ENCODE peak calls at places on chromosomes 6 and 20, in six cellular contexts. C, U, P, J, G and H are unnamed samples.

GRCh38 chr6:33607126-33607783 is 13.9 kb upstream of the ITPR3 start:
- DNase-seq in C (no peak), U (no peak), P (peak), J (no peak), G (no peak), H (no peak)

GRCh38 chr6:38509713-38510112 is 130.0 kb downstream of the BTBD9 start:
- DNase-seq in C (no peak), U (peak), P (peak), J (peak), G (peak), H (no peak)

GRCh38 chr6:168123165-168123911 is 44.3 kb upstream of the FRMD1 start:
- DNase-seq in C (no peak), U (no peak), P (no peak), J (no peak), G (no peak), H (no peak)

GRCh38 chr20:32523613-32524218 is 61.4 kb downstream of the NOL4L start:
- DNase-seq in C (no peak), U (no peak), P (no peak), J (no peak), G (no peak), H (no peak)

GRCh38 chr6:39335780-39336541 is 13.5 kb upstream of the KCNK16 start:
- DNase-seq in C (no peak), U (no peak), P (no peak), J (no peak), G (no peak), H (no peak)

GRCh38 chr6:12348530-12349511 is 58.7 kb downstream of the EDN1 start:
- DNase-seq in C (no peak), U (peak), P (peak), J (peak), G (peak), H (peak)

GRCh38 chr6:44020664-44021425 is 106.4 kb downstream of the MRPL14 start:
- DNase-seq in C (no peak), U (no peak), P (no peak), J (no peak), G (no peak), H (no peak)

GRCh38 chr6:5550631-5551030 is 289.3 kb downstream of the FARS2 start:
- DNase-seq in C (no peak), U (no peak), P (no peak), J (no peak), G (no peak), H (no peak)

GRCh38 chr6:63923139-63923739 is 287.6 kb downstream of the PHF3 start:
- DNase-seq in C (no peak), U (peak), P (peak), J (peak), G (peak), H (no peak)

GRCh38 chr20:15359056-15359455 is 1021.6 kb upstream of the FLRT3 start:
- DNase-seq in C (no peak), U (peak), P (no peak), J (no peak), G (peak), H (no peak)

GRCh38 chr6:75421316-75422023 is 72.1 kb downstream of the FILIP1 start:
- DNase-seq in C (no peak), U (no peak), P (no peak), J (no peak), G (no peak), H (no peak)

GRCh38 chr20:6698056-6698455 is 69.4 kb upstream of the BMP2 start:
- DNase-seq in C (no peak), U (peak), P (peak), J (no peak), G (peak), H (no peak)

GRCh38 chr20:54350415-54350814 is 125.0 kb upstream of the DOK5 start:
- DNase-seq in C (no peak), U (peak), P (no peak), J (no peak), G (peak), H (no peak)

GRCh38 chr6:11769816-11770545 is 8.6 kb downstream of the ADTRP start:
- DNase-seq in C (no peak), U (peak), P (no peak), J (no peak), G (peak), H (no peak)

GRCh38 chr6:9062581-9062980 is 627.2 kb upstream of the SLC35B3 start:
- DNase-seq in C (no peak), U (no peak), P (no peak), J (no peak), G (no peak), H (no peak)

GRCh38 chr20:51731771-51732453 is 36.3 kb downstream of the ATP9A start:
- DNase-seq in C (no peak), U (peak), P (peak), J (no peak), G (peak), H (no peak)
- H3K4me3 ChIP-seq in C (peak), U (peak), P (no peak), J (no peak), G (peak), H (no peak)

GRCh38 chr20:62137092-62137384 is 6.2 kb downstream of the PSMA7 start:
- DNase-seq in C (no peak), U (no peak), P (no peak), J (no peak), G (no peak), H (no peak)

GRCh38 chr20:62133864-62134263 is 9.3 kb downstream of the PSMA7 start:
- DNase-seq in C (no peak), U (no peak), P (no peak), J (no peak), G (no peak), H (no peak)

GRCh38 chr20:62134735-62135231 is 8.4 kb downstream of the PSMA7 start:
- DNase-seq in C (no peak), U (peak), P (peak), J (no peak), G (no peak), H (no peak)

GRCh38 chr20:62136283-62137091 is 6.7 kb downstream of the PSMA7 start:
- DNase-seq in C (peak), U (peak), P (peak), J (no peak), G (peak), H (no peak)

GRCh38 chr20:62135573-62136266 is 7.5 kb downstream of the PSMA7 start:
- DNase-seq in C (no peak), U (no peak), P (no peak), J (no peak), G (no peak), H (no peak)
- TF ChIP-seq CTCF in C (no peak), U (no peak), P (no peak), J (no peak), G (no peak), H (no peak)

GRCh38 chr6:20921533-20921932 is 387.3 kb downstream of the CDKAL1 start:
- DNase-seq in C (no peak), U (no peak), P (no peak), J (no peak), G (peak), H (peak)

GRCh38 chr6:20918868-20919267 is 384.6 kb downstream of the CDKAL1 start:
- DNase-seq in C (no peak), U (peak), P (no peak), J (no peak), G (peak), H (no peak)

GRCh38 chr6:20916081-20916480 is 381.8 kb downstream of the CDKAL1 start:
- DNase-seq in C (no peak), U (peak), P (no peak), J (no peak), G (peak), H (no peak)

GRCh38 chr6:20922743-20923142 is 388.5 kb downstream of the CDKAL1 start:
- DNase-seq in C (no peak), U (no peak), P (no peak), J (no peak), G (no peak), H (no peak)

GRCh38 chr6:20919677-20920385 is 385.6 kb downstream of the CDKAL1 start:
- DNase-seq in C (no peak), U (peak), P (no peak), J (no peak), G (peak), H (no peak)
- H3K4me3 ChIP-seq in C (no peak), U (no peak), P (no peak), J (no peak), G (no peak), H (no peak)

DNA sequence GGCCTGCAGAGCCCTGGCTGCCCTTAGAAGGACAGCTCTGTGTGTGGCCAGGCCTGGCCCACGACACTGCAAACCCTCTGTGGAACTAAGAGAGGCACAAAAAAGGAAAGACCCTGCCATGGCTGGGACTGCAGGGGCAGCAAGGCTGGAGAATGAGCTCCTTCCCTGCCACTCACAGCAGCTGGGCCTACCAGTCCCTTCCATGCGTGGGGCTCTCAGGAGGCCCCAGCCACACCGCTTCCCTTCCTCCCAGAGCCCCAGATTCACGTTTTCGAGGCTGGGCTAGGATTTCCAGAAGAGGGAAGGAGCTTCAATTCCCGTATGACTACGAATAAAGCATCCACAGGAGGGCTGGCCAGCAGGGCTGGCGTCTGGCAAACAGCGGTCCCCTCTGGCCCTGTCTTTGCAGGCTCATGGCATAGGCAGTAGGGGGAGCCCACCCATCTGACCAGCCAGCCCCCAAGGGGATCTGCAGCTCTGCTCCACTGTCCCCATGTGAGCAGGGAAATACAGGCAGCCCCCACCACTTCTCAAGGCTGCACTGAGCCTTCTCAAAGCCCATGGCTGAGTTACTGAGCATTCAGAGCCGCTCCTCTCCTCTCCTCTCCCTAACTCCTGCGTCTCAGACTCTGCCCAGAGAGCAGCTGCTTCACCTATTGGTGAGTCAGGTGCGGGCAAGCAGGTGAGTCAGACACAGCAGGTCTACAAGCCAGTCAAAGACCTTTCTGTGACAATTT is 53.1 kb downstream of the NINL start:
- DNase-seq in C (no peak), U (no peak), P (no peak), J (no peak), G (no peak), H (no peak)
- TF ChIP-seq CTCF in C (peak), U (peak), P (no peak), J (no peak), G (no peak), H (no peak)

GRCh38 chr6:90537027-90537426 is 49.8 kb downstream of the MAP3K7 start:
- DNase-seq in C (no peak), U (peak), P (no peak), J (no peak), G (peak), H (peak)

GRCh38 chr6:90536516-90536915 is 50.4 kb downstream of the MAP3K7 start:
- DNase-seq in C (no peak), U (no peak), P (no peak), J (no peak), G (no peak), H (no peak)

GRCh38 chr6:90541221-90541620 is 45.7 kb downstream of the MAP3K7 start:
- DNase-seq in C (no peak), U (no peak), P (no peak), J (no peak), G (no peak), H (no peak)

GRCh38 chr6:90538651-90539050 is 48.2 kb downstream of the MAP3K7 start:
- DNase-seq in C (no peak), U (peak), P (peak), J (no peak), G (peak), H (no peak)

DNA sequence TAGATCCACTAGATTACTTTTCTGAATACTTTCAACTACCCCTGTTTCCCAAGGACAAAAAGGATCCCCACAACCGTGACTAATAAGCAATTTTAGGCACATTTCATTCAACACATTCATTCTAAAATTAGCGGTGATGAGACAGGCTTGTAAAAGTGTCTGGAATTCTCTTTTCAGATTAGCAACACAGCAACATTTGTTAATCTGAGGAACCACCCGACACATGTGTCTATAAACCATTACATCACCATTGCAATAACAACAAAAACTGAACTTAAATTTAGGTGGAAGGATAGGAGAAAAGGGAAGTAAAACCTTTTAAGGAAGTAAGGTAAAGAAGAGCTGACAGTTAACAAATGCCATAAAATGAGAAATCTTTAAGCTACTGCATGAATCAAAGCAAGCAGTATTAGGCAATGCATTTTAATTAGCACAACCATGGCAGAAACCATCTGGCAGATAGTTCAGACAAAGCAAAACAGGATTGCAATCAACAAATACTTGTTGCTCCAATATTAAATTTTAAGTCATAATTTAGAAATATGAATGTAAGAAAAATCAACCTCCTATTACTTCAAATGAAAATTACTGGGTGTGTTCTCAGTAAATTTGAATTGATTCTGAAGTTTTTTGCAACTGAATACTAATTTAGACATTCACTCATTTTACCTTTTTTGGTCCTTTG is 49.0 kb downstream of the MAP3K7 start:
- DNase-seq in C (no peak), U (peak), P (no peak), J (no peak), G (peak), H (peak)
- H3K4me3 ChIP-seq in C (no peak), U (no peak), P (no peak), J (no peak), G (no peak), H (no peak)

DNA sequence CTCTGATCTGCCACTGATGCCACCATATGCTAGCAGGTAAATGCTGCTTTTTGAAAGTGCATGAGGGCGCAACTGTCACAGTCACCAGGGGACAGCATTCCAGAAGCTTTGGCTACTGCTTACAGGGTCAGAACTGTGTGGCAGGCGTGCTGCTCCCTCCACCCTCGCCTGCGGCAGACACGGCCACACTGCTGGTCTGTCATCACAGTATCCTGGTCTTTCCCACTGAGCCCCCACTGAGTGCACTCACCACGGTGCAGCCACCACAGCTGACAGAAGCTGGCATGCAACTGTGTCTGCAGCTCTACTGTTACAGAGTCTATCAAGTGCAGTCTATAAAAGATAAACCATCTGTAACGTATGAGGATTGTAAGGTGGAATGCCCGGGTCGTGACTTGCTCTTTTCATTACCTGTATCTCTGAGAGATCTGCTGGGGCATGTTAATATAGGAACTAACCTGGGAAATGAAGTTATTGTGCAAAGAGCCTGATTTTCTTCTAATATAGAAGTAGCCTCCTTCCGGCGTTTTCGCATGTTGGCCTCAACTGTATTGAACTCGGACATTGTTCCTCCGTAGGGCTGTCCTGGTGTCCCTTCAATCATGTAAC is 24.5 kb downstream of the GCLC start:
- DNase-seq in C (no peak), U (no peak), P (no peak), J (no peak), G (no peak), H (no peak)
- TF ChIP-seq CTCF in C (no peak), U (no peak), P (no peak), J (no peak), G (no peak), H (no peak)

GRCh38 chr6:149266659-149267058 is 50.9 kb upstream of the TAB2 start:
- DNase-seq in C (no peak), U (no peak), P (no peak), J (no peak), G (no peak), H (no peak)
- H3K4me3 ChIP-seq in C (no peak), U (no peak), P (no peak), J (no peak), G (no peak), H (no peak)

GRCh38 chr20:44693625-44694024 is 21.5 kb upstream of the CCN5 start:
- DNase-seq in C (no peak), U (no peak), P (no peak), J (no peak), G (no peak), H (no peak)

GRCh38 chr20:44695295-44696230 is 19.6 kb upstream of the CCN5 start:
- DNase-seq in C (no peak), U (peak), P (no peak), J (no peak), G (peak), H (peak)

GRCh38 chr20:44694159-44694558 is 21.0 kb upstream of the CCN5 start:
- DNase-seq in C (no peak), U (no peak), P (no peak), J (no peak), G (no peak), H (no peak)

GRCh38 chr20:44698351-44698750 is 16.8 kb upstream of the CCN5 start:
- DNase-seq in C (no peak), U (no peak), P (no peak), J (no peak), G (no peak), H (no peak)

DNA sequence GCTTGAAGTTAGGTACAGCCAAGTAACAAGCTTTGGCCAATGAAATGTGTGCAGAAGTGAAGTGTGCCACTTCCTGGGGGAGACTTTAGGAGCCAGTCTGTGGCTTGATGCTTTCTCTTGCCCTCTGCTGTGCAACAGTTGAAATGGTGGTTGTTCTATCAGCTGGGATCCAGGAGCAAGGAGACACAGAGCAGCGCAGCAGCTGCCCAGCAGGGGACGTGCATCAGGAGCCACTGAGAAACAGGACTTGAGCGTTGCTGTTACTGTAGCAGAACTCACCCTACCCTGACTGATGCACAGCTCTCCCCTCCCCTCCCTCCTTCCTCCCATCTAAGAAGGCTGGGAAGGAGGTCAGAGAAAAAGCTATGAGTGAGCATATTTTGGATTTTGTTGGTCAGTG is 18.9 kb upstream of the CCN5 start:
- DNase-seq in C (no peak), U (no peak), P (no peak), J (no peak), G (no peak), H (no peak)
- TF ChIP-seq CTCF in C (no peak), U (peak), P (no peak), J (no peak), G (no peak), H (peak)